ENCODE peak calls at places on chromosomes 4 and X, in six cellular contexts. E, R, D, P, W and K are unnamed samples.

GRCh38 chrX:49176421-49177326 is 5.0 kb downstream of the PLP2 start:
- DNase-seq in W (no peak), D (no peak), R (no peak), P (no peak), E (no peak), K (no peak)

GRCh38 chr4:138773321-138773720 is 242.3 kb upstream of the NOCT start:
- DNase-seq in P (no peak), R (no peak), W (no peak), D (no peak), E (no peak), K (no peak)

GRCh38 chr4:118776166-118776954 is 59.6 kb downstream of the SEC24D start:
- DNase-seq in D (no peak), R (peak), E (peak), P (no peak), W (no peak), K (no peak)

GRCh38 chr4:62301500-62301899 is 1101.4 kb downstream of the ADGRL3 start:
- DNase-seq in P (no peak), R (no peak), E (no peak), W (no peak), D (no peak), K (no peak)

GRCh38 chrX:47475476-47475875 is 7.5 kb downstream of the ZNF41 start:
- DNase-seq in D (no peak), R (no peak), W (no peak), E (no peak), P (no peak), K (no peak)

GRCh38 chr4:142358656-142359055 is 487.4 kb downstream of the INPP4B start:
- DNase-seq in R (no peak), E (no peak), D (no peak), P (no peak), W (no peak), K (no peak)

GRCh38 chr4:70705146-70705855 is 16.5 kb upstream of the RUFY3 start:
- DNase-seq in R (peak), W (no peak), E (peak), D (peak), P (peak), K (peak)

GRCh38 chr4:13007802-13008201 is 476.3 kb downstream of the RAB28 start:
- DNase-seq in D (no peak), R (no peak), E (no peak), W (no peak), P (no peak), K (no peak)

GRCh38 chr4:128606173-128606572 is 203.3 kb upstream of the JADE1 start:
- DNase-seq in P (no peak), W (no peak), R (peak), E (peak), D (no peak), K (no peak)

DNA sequence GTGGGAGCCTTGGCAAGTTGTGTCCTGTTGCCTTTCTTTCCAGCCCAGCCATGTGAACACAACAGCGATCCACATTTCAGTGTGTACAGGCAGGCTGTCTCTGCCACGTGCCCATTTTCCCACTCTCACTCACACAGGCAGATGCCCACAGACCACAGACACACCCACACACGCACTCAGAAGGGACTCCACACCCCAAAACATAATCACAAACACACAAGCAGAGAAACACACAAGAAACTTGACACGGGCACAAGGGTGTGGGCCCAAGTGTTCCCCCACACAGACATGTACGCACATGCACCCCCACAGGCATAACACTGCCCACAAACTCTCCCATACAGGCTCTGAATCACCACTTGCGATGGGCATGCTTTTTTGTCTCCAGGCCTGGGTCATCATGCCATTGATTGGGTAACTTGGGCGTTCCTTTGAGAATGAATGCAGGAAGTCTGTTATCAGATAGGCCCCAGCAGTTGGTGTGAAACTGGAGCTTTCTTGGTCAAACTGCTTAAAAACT is 84.3 kb downstream of the NBDY start:
- DNase-seq in R (peak), E (peak), P (peak), D (no peak), W (no peak), K (peak)
- H2AK5ac ChIP-seq in R (no peak), E (no peak), P (no peak), D (no peak), W (no peak), K (no peak)

DNA sequence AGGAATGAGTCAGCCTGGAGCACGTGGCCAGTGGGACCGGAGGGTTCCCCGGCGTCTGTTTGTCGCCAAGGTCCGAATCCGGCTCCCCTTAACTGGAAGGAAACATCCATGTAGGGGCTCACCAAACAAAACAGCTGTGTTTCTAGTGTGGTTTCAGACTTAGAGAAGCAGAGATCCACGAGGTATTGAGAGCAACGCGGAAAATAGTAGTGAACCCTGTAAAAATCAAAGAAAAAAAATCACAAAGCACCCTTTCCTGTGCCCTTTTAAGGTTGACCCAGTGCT is 38.3 kb downstream of the ERVMER34-1 start:
- DNase-seq in D (no peak), R (no peak), P (no peak), E (no peak), W (no peak), K (no peak)
- H2AK5ac ChIP-seq in D (no peak), R (no peak), P (peak), E (peak), W (peak), K (no peak)

GRCh38 chr4:4455199-4455865 is 68.4 kb downstream of the NSG1 start:
- DNase-seq in R (no peak), P (no peak), D (no peak), E (no peak), W (no peak), K (no peak)
- H2AK5ac ChIP-seq in R (no peak), P (no peak), D (no peak), E (no peak), W (no peak), K (no peak)

DNA sequence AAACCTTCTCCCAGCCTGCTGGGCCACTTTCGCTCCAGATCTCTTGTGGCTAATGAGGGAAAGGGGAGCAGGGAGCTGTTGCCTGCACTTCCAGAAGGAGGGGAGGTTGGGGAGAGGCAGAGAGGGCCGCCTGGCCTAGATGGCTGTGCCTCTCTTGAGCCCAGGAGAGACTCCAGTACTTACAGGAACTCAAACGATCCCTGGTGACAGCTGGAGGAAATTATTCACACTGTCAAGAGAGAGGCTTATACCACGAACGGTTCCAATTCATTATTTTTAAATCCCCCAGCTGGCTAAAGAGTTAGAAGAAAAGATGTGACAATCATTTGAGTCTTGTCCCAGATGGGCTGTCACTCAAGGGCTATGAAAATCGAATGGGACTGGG is 96.1 kb downstream of the PHKA2 start:
- DNase-seq in D (no peak), P (no peak), R (no peak), W (no peak), E (no peak), K (no peak)
- H2AK5ac ChIP-seq in D (no peak), P (no peak), R (no peak), W (no peak), E (no peak), K (no peak)

GRCh38 chr4:152101546-152102183 is 340.9 kb upstream of the GATB start:
- DNase-seq in R (no peak), P (no peak), W (no peak), D (no peak), E (no peak), K (no peak)

GRCh38 chr4:152102184-152103000 is 341.6 kb upstream of the GATB start:
- DNase-seq in W (no peak), D (no peak), E (peak), P (peak), R (peak), K (no peak)

GRCh38 chr4:152099555-152099954 is 338.7 kb upstream of the GATB start:
- DNase-seq in R (no peak), P (no peak), E (no peak), D (no peak), W (no peak), K (no peak)

GRCh38 chr4:152099061-152099425 is 338.2 kb upstream of the GATB start:
- DNase-seq in D (no peak), W (no peak), E (no peak), P (no peak), R (no peak), K (no peak)

GRCh38 chr4:152100378-152101201 is 339.8 kb upstream of the GATB start:
- DNase-seq in P (no peak), D (no peak), E (no peak), W (no peak), R (no peak), K (no peak)
- H2AK5ac ChIP-seq in P (no peak), D (no peak), E (no peak), W (no peak), R (no peak), K (no peak)

DNA sequence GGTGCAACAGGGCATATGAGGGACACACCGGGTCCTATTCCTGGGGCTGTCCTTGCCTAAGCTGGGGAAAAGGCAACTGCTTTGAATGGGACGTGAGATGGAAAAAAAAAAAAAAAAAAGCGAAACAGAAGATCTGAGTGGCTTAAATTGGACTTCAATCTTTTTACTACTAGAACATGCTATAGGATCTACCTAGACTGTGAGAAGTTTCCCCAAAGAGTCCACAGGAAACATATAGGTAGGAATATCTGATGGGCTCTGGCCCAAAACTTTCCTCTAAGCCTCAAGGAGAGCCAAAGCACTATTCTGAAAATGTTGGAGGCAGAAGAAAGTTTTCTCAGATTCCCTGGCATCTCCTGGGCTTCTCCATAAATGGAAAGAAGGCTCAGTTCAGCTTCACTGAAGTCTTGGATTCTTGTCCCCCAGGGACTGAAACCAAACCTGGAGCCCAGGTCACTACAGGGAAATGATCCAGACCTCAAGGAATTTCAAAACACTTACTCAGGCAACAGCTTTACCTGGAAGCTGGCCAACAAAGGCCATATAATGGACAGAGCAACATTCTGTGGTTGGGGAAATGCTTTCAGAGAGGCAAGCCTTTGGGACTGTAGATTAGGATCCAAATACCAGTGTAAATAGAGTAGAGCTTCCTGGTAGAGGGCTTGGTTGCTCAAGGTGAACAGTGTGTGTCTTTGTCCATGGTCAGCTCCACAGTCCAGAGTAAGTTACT is 56.9 kb upstream of the PROM1 start:
- DNase-seq in P (no peak), D (no peak), W (no peak), E (peak), R (peak), K (no peak)
- H2AK5ac ChIP-seq in P (no peak), D (no peak), W (no peak), E (no peak), R (peak), K (no peak)

GRCh38 chr4:38663021-38663800 is 788 bp upstream of the KLF3 start:
- DNase-seq in D (peak), E (no peak), P (peak), W (no peak), R (no peak), K (peak)
- H2AK5ac ChIP-seq in D (peak), E (peak), P (no peak), W (no peak), R (no peak), K (no peak)